ENCODE peak calls at places on chromosomes 5 and 9, in nine cellular contexts. D, I, Y, B, G, M, H, L and V are unnamed samples.

GRCh38 chr5:30747412-30747811 is 446.1 kb upstream of the CDH6 start:
- DNase-seq in L (no peak), D (no peak), G (no peak), M (no peak), H (no peak), B (no peak), Y (no peak), I (no peak), V (no peak)

GRCh38 chr9:117737721-117738226 is 33.6 kb downstream of the TLR4 start:
- DNase-seq in M (no peak), I (peak), B (no peak), Y (no peak), H (no peak), L (no peak), G (no peak), D (no peak), V (no peak)

GRCh38 chr5:73061593-73061992 is 58.8 kb upstream of the TMEM171 start:
- DNase-seq in G (no peak), D (no peak), I (peak), Y (no peak), B (no peak), M (no peak), L (no peak), H (no peak), V (no peak)

GRCh38 chr9:128145536-128145935 is 3.7 kb upstream of the LCN2 start:
- DNase-seq in M (peak), G (no peak), H (peak), B (no peak), I (no peak), L (no peak), Y (no peak), D (no peak), V (no peak)

GRCh38 chr5:107378218-107378899 is 292.4 kb downstream of the EFNA5 start:
- DNase-seq in L (no peak), G (no peak), I (no peak), Y (no peak), B (no peak), M (no peak), D (no peak), H (no peak), V (no peak)

GRCh38 chr9:89850633-89851325 is 246.0 kb downstream of the GADD45G start:
- DNase-seq in L (no peak), H (no peak), M (peak), D (peak), G (peak), I (no peak), B (no peak), Y (peak), V (no peak)

GRCh38 chr5:151553695-151554094 is 37.4 kb downstream of the FAT2 start:
- DNase-seq in D (no peak), I (no peak), H (no peak), G (no peak), Y (no peak), B (no peak), M (no peak), L (no peak), V (no peak)

GRCh38 chr5:1405121-1405520 is 40.1 kb downstream of the SLC6A3 start:
- DNase-seq in G (no peak), I (no peak), L (no peak), Y (no peak), D (no peak), H (no peak), B (no peak), M (peak), V (no peak)

GRCh38 chr9:130488621-130489330 is 44.0 kb downstream of the ASS1 start:
- DNase-seq in L (no peak), I (no peak), G (no peak), H (no peak), B (no peak), D (no peak), M (no peak), Y (no peak), V (no peak)

GRCh38 chr5:135242021-135242480 is 157.0 kb downstream of the MACROH2A1 start:
- DNase-seq in D (peak), B (no peak), I (no peak), G (peak), H (no peak), M (peak), L (peak), Y (no peak), V (no peak)

GRCh38 chr5:168885324-168886120 is 306.4 kb upstream of the PANK3 start:
- DNase-seq in M (no peak), Y (no peak), G (no peak), I (peak), B (no peak), H (no peak), D (no peak), L (no peak), V (peak)

GRCh38 chr9:115596743-115597080 is 478.8 kb upstream of the TNC start:
- DNase-seq in B (no peak), I (no peak), D (no peak), L (no peak), M (no peak), Y (no peak), G (no peak), H (no peak), V (no peak)

GRCh38 chr9:77498891-77499290 is 149.2 kb downstream of the GNA14 start:
- DNase-seq in L (no peak), Y (no peak), H (no peak), I (no peak), B (no peak), M (no peak), G (no peak), D (peak), V (no peak)

GRCh38 chr5:27315541-27316282 is 277.3 kb upstream of the CDH9 start:
- DNase-seq in B (no peak), H (no peak), I (no peak), G (no peak), L (peak), D (peak), Y (no peak), M (no peak), V (no peak)

GRCh38 chr9:124309665-124310064 is 51.9 kb downstream of the NEK6 start:
- DNase-seq in H (no peak), G (no peak), M (no peak), Y (no peak), B (no peak), D (peak), L (peak), I (no peak), V (no peak)

GRCh38 chr5:113950186-113950585 is 411.7 kb upstream of the KCNN2 start:
- DNase-seq in H (no peak), B (no peak), L (no peak), M (no peak), D (no peak), I (no peak), G (no peak), Y (no peak), V (no peak)

GRCh38 chr5:14108170-14108996 is 34.8 kb upstream of the TRIO start:
- DNase-seq in I (peak), M (peak), D (peak), H (peak), Y (peak), L (peak), G (peak), B (peak), V (peak)

GRCh38 chr9:136488247-136489214 is 5.7 kb upstream of the SEC16A start:
- DNase-seq in G (peak), Y (peak), D (peak), L (peak), I (peak), B (peak), M (peak), H (peak), V (peak)

GRCh38 chr9:19049872-19050636 is 827 bp downstream of the RRAGA start:
- DNase-seq in G (peak), D (peak), L (no peak), H (peak), I (peak), M (no peak), B (peak), Y (peak), V (no peak)

GRCh38 chr9:3936520-3937235 is 363.2 kb downstream of the GLIS3 start:
- DNase-seq in L (no peak), Y (no peak), D (peak), I (peak), G (no peak), M (peak), B (no peak), H (no peak), V (no peak)

GRCh38 chr5:67542489-67542888 is 345.9 kb upstream of the CD180 start:
- DNase-seq in H (no peak), D (no peak), L (no peak), G (no peak), I (no peak), B (no peak), Y (no peak), M (no peak), V (no peak)

GRCh38 chr9:138057726-138058125 is 180.1 kb downstream of the CACNA1B start:
- DNase-seq in M (no peak), D (no peak), L (no peak), Y (no peak), H (no peak), B (no peak), I (no peak), G (no peak), V (no peak)

GRCh38 chr5:88785396-88786216 is 97.4 kb downstream of the MEF2C start:
- DNase-seq in L (no peak), Y (peak), D (peak), I (peak), M (no peak), H (no peak), B (no peak), G (peak), V (no peak)

GRCh38 chr9:35910613-35911488 is 1.6 kb downstream of the SPAAR start:
- DNase-seq in Y (peak), G (peak), B (peak), M (peak), H (peak), L (no peak), I (peak), D (peak), V (no peak)

GRCh38 chr9:74960548-74960947 is 7.8 kb upstream of the C9orf40 start:
- DNase-seq in Y (no peak), L (no peak), H (no peak), B (no peak), G (no peak), I (no peak), D (peak), M (no peak), V (no peak)

GRCh38 chr5:36751881-36752280 is 124.7 kb upstream of the NIPBL start:
- DNase-seq in M (no peak), D (no peak), L (peak), G (no peak), H (no peak), I (no peak), Y (no peak), B (no peak), V (no peak)

GRCh38 chr9:72494051-72494450 is 27.4 kb upstream of the TMC1 start:
- DNase-seq in B (no peak), G (no peak), M (no peak), H (no peak), D (no peak), L (no peak), Y (no peak), I (no peak), V (no peak)

GRCh38 chr5:146765089-146765832 is 113.3 kb downstream of the PPP2R2B start:
- DNase-seq in D (no peak), M (no peak), H (no peak), Y (no peak), B (no peak), L (no peak), G (no peak), I (no peak), V (no peak)

GRCh38 chr9:116279230-116279629 is 125.6 kb downstream of the PAPPA start:
- DNase-seq in M (no peak), I (peak), L (peak), G (no peak), D (peak), Y (no peak), H (no peak), B (peak), V (no peak)

GRCh38 chr5:31412324-31412723 is 119.6 kb downstream of the DROSHA start:
- DNase-seq in Y (no peak), D (peak), G (no peak), L (no peak), H (no peak), M (no peak), B (no peak), I (no peak), V (no peak)

GRCh38 chr5:17217421-17218352 is at the start of gene BASP1:
- DNase-seq in G (peak), M (peak), D (peak), B (peak), L (peak), H (peak), I (peak), Y (peak), V (peak)

GRCh38 chr9:126474786-126475485 is 138.8 kb upstream of the LMX1B start:
- DNase-seq in L (no peak), B (no peak), D (no peak), Y (no peak), H (no peak), I (no peak), M (peak), G (no peak), V (no peak)

GRCh38 chr9:134215709-134216448 is 51.5 kb upstream of the RNU6ATAC start:
- DNase-seq in L (no peak), D (peak), G (no peak), B (peak), M (peak), H (no peak), I (no peak), Y (no peak), V (no peak)

GRCh38 chr9:25677301-25678146 is 720 bp downstream of the TUSC1 start:
- DNase-seq in B (peak), H (peak), M (peak), G (peak), I (peak), L (peak), Y (peak), D (peak), V (no peak)

GRCh38 chr5:96439477-96440184 is 6.6 kb upstream of the PCSK1 start:
- DNase-seq in I (no peak), M (no peak), D (peak), G (no peak), B (no peak), L (no peak), Y (no peak), H (no peak), V (no peak)

GRCh38 chr9:24011206-24011605 is 185.2 kb upstream of the ELAVL2 start:
- DNase-seq in G (no peak), B (no peak), M (no peak), L (no peak), I (no peak), H (no peak), Y (no peak), D (no peak), V (no peak)

GRCh38 chr5:175025046-175025445 is 300.7 kb downstream of the MSX2 start:
- DNase-seq in B (no peak), L (no peak), Y (no peak), H (no peak), G (no peak), M (no peak), D (no peak), I (no peak), V (no peak)

GRCh38 chr5:86756839-86757238 is 139.1 kb downstream of the COX7C start:
- DNase-seq in H (no peak), B (no peak), G (no peak), D (no peak), M (no peak), I (no peak), L (no peak), Y (no peak), V (no peak)
- TF ChIP-seq CTCF in H (no peak), B (no peak), G (no peak), D (no peak), M (no peak), I (no peak), L (peak), Y (no peak), V (peak)

DNA sequence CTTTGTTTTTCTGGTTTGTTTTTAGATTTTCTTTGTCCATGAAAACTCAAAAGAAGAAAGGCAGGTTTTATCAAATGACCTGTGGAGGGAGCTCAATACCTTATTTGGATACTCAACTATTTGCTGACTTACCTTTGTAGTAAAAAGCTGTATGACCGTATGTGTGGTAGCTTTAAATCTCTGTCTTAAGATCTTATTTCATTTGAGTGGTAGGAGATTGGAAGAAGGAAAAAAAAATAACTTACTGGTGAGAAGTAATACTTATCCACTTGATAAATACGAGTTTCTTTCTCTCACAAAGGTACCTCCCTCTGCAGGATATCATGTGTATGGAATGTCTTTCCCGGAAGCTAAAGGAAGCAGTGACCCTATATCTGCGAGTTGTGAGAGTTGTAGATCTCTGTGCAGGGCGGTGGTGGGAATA is 15.0 kb downstream of the FBXO38 start:
- DNase-seq in B (no peak), I (no peak), D (no peak), G (no peak), H (no peak), M (no peak), L (no peak), Y (no peak), V (no peak)
- TF ChIP-seq CTCF in B (no peak), I (no peak), D (no peak), G (no peak), H (no peak), M (no peak), L (peak), Y (no peak), V (no peak)

GRCh38 chr5:42995152-42995751 is 44.9 kb downstream of the ANXA2R start:
- DNase-seq in G (no peak), M (no peak), H (no peak), I (no peak), L (no peak), Y (no peak), D (peak), B (no peak), V (no peak)
- TF ChIP-seq CTCF in G (no peak), M (no peak), H (no peak), I (no peak), L (no peak), Y (no peak), D (no peak), B (peak), V (no peak)

GRCh38 chr9:131528186-131528585 is 2.9 kb downstream of the UCK1 start:
- DNase-seq in L (no peak), M (no peak), Y (no peak), I (no peak), H (no peak), B (no peak), G (no peak), D (no peak), V (no peak)

GRCh38 chr9:131528886-131529505 is 2.1 kb downstream of the UCK1 start:
- DNase-seq in B (no peak), L (no peak), I (no peak), G (no peak), M (no peak), H (no peak), Y (no peak), D (no peak), V (no peak)

GRCh38 chr9:131529597-131530545 is 1.2 kb downstream of the UCK1 start:
- DNase-seq in I (no peak), L (no peak), H (no peak), B (no peak), G (peak), M (no peak), D (no peak), Y (no peak), V (no peak)

GRCh38 chr9:131530546-131530929 is 525 bp downstream of the UCK1 start:
- DNase-seq in H (peak), I (peak), G (peak), D (peak), Y (peak), M (peak), B (peak), L (no peak), V (peak)

GRCh38 chr9:131530930-131531832 is at the start of gene UCK1:
- DNase-seq in Y (peak), L (peak), D (peak), G (peak), H (peak), M (peak), B (peak), I (peak), V (peak)
- TF ChIP-seq CTCF in Y (no peak), L (no peak), D (no peak), G (no peak), H (no peak), M (no peak), B (no peak), I (no peak), V (no peak)